ENCODE peak calls at places on chromosomes 16 and 17, in five cellular contexts. B is effector memory CD4-positive, alpha-beta T cell; O is heart right ventricle; L is heart left ventricle; S is K562. Q is an unnamed sample.

GRCh38 chr17:68355093-68355492 is 63.8 kb downstream of the ARSG start:
- DNase-seq in S (no peak), O (no peak), B (no peak), L (no peak), Q (no peak)

GRCh38 chr16:86854895-86855294 is 276.5 kb downstream of the FOXL1 start:
- DNase-seq in B (no peak), S (no peak), L (no peak), O (no peak), Q (no peak)

GRCh38 chr17:38459556-38459955 is 31.3 kb downstream of the ARHGAP23 start:
- DNase-seq in B (no peak), L (peak), O (no peak), S (no peak), Q (no peak)

GRCh38 chr17:62680541-62681052 is 53.1 kb downstream of the MRC2 start:
- DNase-seq in S (no peak), L (no peak), O (no peak), B (no peak), Q (no peak)

GRCh38 chr16:86002178-86002577 is 103.2 kb downstream of the IRF8 start:
- DNase-seq in S (no peak), L (no peak), B (no peak), O (no peak), Q (no peak)

GRCh38 chr17:44928136-44928535 is 12.8 kb upstream of the GFAP start:
- DNase-seq in O (no peak), L (no peak), B (no peak), S (no peak), Q (no peak)

GRCh38 chr17:40862985-40863733 is 3.9 kb downstream of the KRT12 start:
- DNase-seq in L (no peak), O (no peak), S (no peak), B (no peak), Q (no peak)

GRCh38 chr17:30263552-30264333 is 28.0 kb downstream of the BLMH start:
- DNase-seq in O (no peak), S (no peak), B (no peak), L (no peak), Q (no peak)

GRCh38 chr17:83179378-83179777 is 100.0 kb downstream of the METRNL start:
- DNase-seq in S (no peak), L (no peak), B (no peak), O (no peak), Q (no peak)

GRCh38 chr16:85386467-85387170 is 226.5 kb upstream of the GSE1 start:
- DNase-seq in B (no peak), O (no peak), L (no peak), S (no peak), Q (no peak)

GRCh38 chr17:4942760-4943508 is 2.9 kb downstream of the RNF167 start:
- DNase-seq in S (no peak), O (no peak), B (no peak), L (no peak), Q (no peak)

GRCh38 chr17:56819431-56820145 is 14.1 kb downstream of the C17orf67 start:
- DNase-seq in L (peak), S (peak), B (peak), O (peak), Q (peak)

GRCh38 chr16:35195173-35195863 is 1735.9 kb downstream of the TP53TG3F start:
- DNase-seq in O (no peak), B (no peak), S (no peak), L (no peak), Q (no peak)

GRCh38 chr17:57313276-57313835 is 57.0 kb downstream of the MSI2 start:
- DNase-seq in S (no peak), O (no peak), B (no peak), L (no peak), Q (no peak)

GRCh38 chr16:67930191-67930590 is 1.5 kb downstream of the CTRL start:
- DNase-seq in B (no peak), S (no peak), L (no peak), O (no peak), Q (no peak)

GRCh38 chr17:27670791-27671590 is 40.0 kb downstream of the LGALS9 start:
- DNase-seq in L (no peak), B (no peak), S (no peak), O (no peak), Q (no peak)

GRCh38 chr17:17609121-17609520 is 17.6 kb upstream of the PEMT start:
- DNase-seq in S (no peak), O (no peak), B (no peak), L (no peak), Q (no peak)

GRCh38 chr17:45756266-45756989 is 27.7 kb upstream of the CRHR1 start:
- DNase-seq in O (no peak), S (no peak), L (no peak), B (no peak), Q (no peak)

GRCh38 chr16:85821441-85821901 is 22.0 kb downstream of the COX4I1 start:
- DNase-seq in S (peak), B (peak), O (peak), L (peak), Q (peak)

GRCh38 chr17:15516150-15516549 is 47.1 kb downstream of the TVP23C start:
- DNase-seq in O (no peak), S (no peak), B (no peak), L (no peak), Q (no peak)

GRCh38 chr17:37706446-37706845 is 38.4 kb downstream of the HNF1B start:
- DNase-seq in S (no peak), L (no peak), O (no peak), B (no peak), Q (no peak)

GRCh38 chr17:67390006-67390645 is 13.0 kb downstream of the PITPNC1 start:
- DNase-seq in L (no peak), B (no peak), S (no peak), O (no peak), Q (no peak)

GRCh38 chr16:397135-397661 is at the start of gene NME4:
- DNase-seq in B (no peak), S (peak), L (peak), O (no peak), Q (no peak)

GRCh38 chr17:58530655-58531054 is 16.2 kb upstream of the MTMR4 start:
- DNase-seq in L (no peak), S (no peak), B (no peak), O (no peak), Q (no peak)

GRCh38 chr17:2011421-2012371 is 13.4 kb downstream of the RTN4RL1 start:
- DNase-seq in L (no peak), O (no peak), S (no peak), B (no peak), Q (no peak)

GRCh38 chr16:10090816-10091215 is 91.4 kb downstream of the GRIN2A start:
- DNase-seq in O (no peak), L (no peak), S (no peak), B (no peak), Q (no peak)

GRCh38 chr17:28540231-28540630 is 12.2 kb downstream of the UNC119 start:
- DNase-seq in O (no peak), L (no peak), B (no peak), S (no peak), Q (no peak)

GRCh38 chr16:84088695-84089395 is 27.9 kb downstream of the MBTPS1 start:
- DNase-seq in O (peak), B (peak), S (no peak), L (peak), Q (no peak)

GRCh38 chr16:70508752-70509151 is 14.6 kb downstream of the COG4 start:
- DNase-seq in L (no peak), O (no peak), B (no peak), S (no peak), Q (no peak)

GRCh38 chr17:81339502-81340296 is 44.6 kb upstream of the SLC38A10 start:
- DNase-seq in S (no peak), B (no peak), L (no peak), O (no peak), Q (no peak)

GRCh38 chr16:68951991-68952877 is 108.9 kb downstream of the TANGO6 start:
- DNase-seq in L (no peak), B (no peak), S (no peak), O (no peak), Q (no peak)

GRCh38 chr17:76543482-76544122 is 3.8 kb downstream of the PRCD start:
- DNase-seq in B (no peak), L (peak), O (no peak), S (no peak), Q (no peak)

GRCh38 chr17:28948342-28948741 is 3.0 kb downstream of the PHF12 start:
- DNase-seq in O (no peak), L (no peak), S (no peak), B (no peak), Q (no peak)

GRCh38 chr17:36661688-36662087 is 60.3 kb downstream of the MRM1 start:
- DNase-seq in B (no peak), S (no peak), L (no peak), O (no peak), Q (no peak)

GRCh38 chr17:30332057-30332542 is 1.8 kb downstream of the TMIGD1 start:
- DNase-seq in O (no peak), L (no peak), B (peak), S (no peak), Q (no peak)

GRCh38 chr16:74224828-74225227 is 71.8 kb upstream of the PSMD7 start:
- DNase-seq in S (no peak), L (no peak), O (no peak), B (no peak), Q (no peak)

GRCh38 chr16:5633845-5634440 is 536.3 kb upstream of the EEF2KMT start:
- DNase-seq in O (no peak), S (peak), B (no peak), L (no peak), Q (no peak)

GRCh38 chr17:64679710-64680216 is 17.7 kb upstream of the SMURF2 start:
- DNase-seq in S (no peak), L (peak), B (no peak), O (no peak), Q (no peak)

GRCh38 chr17:81381632-81382577 is 13.4 kb upstream of the BAHCC1 start:
- DNase-seq in B (no peak), S (no peak), L (no peak), O (no peak), Q (no peak)

GRCh38 chr16:12096162-12096781 is 119.7 kb downstream of the SNX29 start:
- DNase-seq in B (no peak), S (no peak), O (no peak), L (no peak), Q (peak)
- H3K27ac ChIP-seq in B (no peak), S (no peak), O (no peak), L (peak), Q (peak)

GRCh38 chr17:20304961-20305360 is 162.4 kb downstream of the LGALS9B start:
- DNase-seq in S (no peak), O (no peak), L (no peak), B (no peak), Q (no peak)

GRCh38 chr17:20299013-20299412 is 168.3 kb downstream of the LGALS9B start:
- DNase-seq in S (no peak), O (no peak), B (no peak), L (no peak), Q (no peak)

GRCh38 chr17:20302191-20302917 is 165.0 kb downstream of the LGALS9B start:
- DNase-seq in B (no peak), L (no peak), O (no peak), S (no peak), Q (no peak)

GRCh38 chr17:20300399-20301037 is 166.8 kb downstream of the LGALS9B start:
- DNase-seq in S (no peak), B (no peak), O (no peak), L (no peak), Q (peak)
- H3K27ac ChIP-seq in S (no peak), B (no peak), O (no peak), L (no peak), Q (peak)

GRCh38 chr16:46496701-46497100 is 124.5 kb downstream of the SHCBP1 start:
- DNase-seq in L (no peak), B (no peak), S (no peak), O (no peak), Q (no peak)
- H3K27ac ChIP-seq in L (no peak), B (no peak), S (no peak), O (no peak), Q (no peak)

GRCh38 chr16:53282328-53282727 is 151.9 kb upstream of the RBL2 start:
- DNase-seq in B (no peak), L (no peak), O (no peak), S (no peak), Q (no peak)
- H3K27ac ChIP-seq in B (no peak), L (no peak), O (no peak), S (no peak), Q (no peak)

GRCh38 chr17:49315551-49315951 is 46.5 kb downstream of the ZNF652 start:
- DNase-seq in L (peak), S (peak), B (peak), O (peak), Q (peak)
- H3K27ac ChIP-seq in L (no peak), S (no peak), B (no peak), O (no peak), Q (peak)